ENCODE peak calls at places on chromosome 1, in ten cellular contexts. N is AG04449, O is IMR-90, Q is choroid plexus epithelial cell, I is cardiac muscle cell, R is endothelial cell of umbilical vein, B is dorsolateral prefrontal cortex, F is neural progenitor cell, M is HFF-Myc, L is ovary. Y is an unnamed sample.

GRCh38 chr1:211635602-211636205 is 39.7 kb downstream of the NEK2 start:
- DNase-seq in B (no peak), Q (no peak), R (no peak), N (no peak), F (no peak), L (no peak), M (no peak), I (no peak), O (peak; percentile 57), Y (no peak)

GRCh38 chr1:91844862-91845528 is 41.0 kb downstream of the TGFBR3 start:
- DNase-seq in R (peak; percentile 23), F (no peak), I (peak; percentile 36), M (peak; percentile 75), L (peak; percentile 62), O (peak; percentile 94), B (no peak), Q (peak; percentile 97), N (peak; percentile 95), Y (peak; percentile 98)

GRCh38 chr1:55257958-55258357 is 42.8 kb upstream of the USP24 start:
- DNase-seq in N (no peak), I (no peak), O (peak; percentile 35), L (no peak), R (no peak), Q (peak; percentile 50), B (no peak), M (no peak), F (no peak), Y (no peak)

GRCh38 chr1:180232521-180233043 is 2.5 kb downstream of the LHX4 start:
- DNase-seq in N (no peak), O (no peak), F (no peak), R (no peak), M (no peak), Q (no peak), I (no peak), B (no peak), L (no peak), Y (no peak)

GRCh38 chr1:20730690-20731056 is 1.8 kb downstream of the SH2D5 start:
- DNase-seq in B (peak; percentile 14), N (no peak), R (no peak), I (peak; percentile 41), M (no peak), O (no peak), Q (no peak), L (no peak), F (no peak), Y (no peak)

GRCh38 chr1:64514197-64514765 is 44.4 kb downstream of the CACHD1 start:
- DNase-seq in O (peak; percentile 88), F (no peak), Q (peak; percentile 85), N (peak; percentile 71), M (peak; percentile 73), L (no peak), R (peak; percentile 79), B (no peak), I (peak; percentile 31), Y (peak; percentile 69)

GRCh38 chr1:91803133-91803532 is 82.8 kb downstream of the TGFBR3 start:
- DNase-seq in Q (no peak), L (no peak), O (no peak), F (no peak), B (no peak), R (no peak), N (no peak), M (no peak), I (no peak), Y (no peak)

GRCh38 chr1:202802998-202803932 is 5.0 kb downstream of the KDM5B start:
- DNase-seq in F (no peak), Q (peak; percentile 72), L (no peak), M (no peak), B (no peak), N (no peak), R (peak; percentile 10), I (no peak), O (peak; percentile 57), Y (peak; percentile 58)

GRCh38 chr1:104125226-104125625 is 375.5 kb downstream of the AMY1C start:
- DNase-seq in R (no peak), F (no peak), O (no peak), I (no peak), B (no peak), Q (peak; percentile 0), N (no peak), M (no peak), L (no peak), Y (no peak)

GRCh38 chr1:9746651-9747050 is 77.1 kb downstream of the CLSTN1 start:
- DNase-seq in I (no peak), O (no peak), B (no peak), N (no peak), R (no peak), M (no peak), Q (no peak), L (no peak), F (no peak), Y (no peak)

GRCh38 chr1:153626929-153627796 is at the start of gene S100A13:
- DNase-seq in B (no peak), Q (peak; percentile 98), I (peak; percentile 97), L (peak; percentile 90), N (peak; percentile 70), R (peak; percentile 90), M (peak; percentile 91), F (peak; percentile 97), O (peak; percentile 96), Y (peak; percentile 96)

GRCh38 chr1:213596729-213597128 is 391.0 kb upstream of the PROX1 start:
- DNase-seq in O (no peak), L (no peak), R (no peak), Q (no peak), I (no peak), M (no peak), N (no peak), B (no peak), F (no peak), Y (no peak)

GRCh38 chr1:190019717-190020116 is 457.9 kb downstream of the BRINP3 start:
- DNase-seq in N (no peak), M (no peak), R (no peak), O (no peak), B (no peak), Q (no peak), L (no peak), F (no peak), I (no peak), Y (no peak)

GRCh38 chr1:174799136-174799479 is 200.6 kb upstream of the CACYBP start:
- DNase-seq in O (no peak), I (no peak), M (no peak), F (no peak), R (no peak), L (no peak), Q (no peak), B (no peak), N (no peak), Y (no peak)

GRCh38 chr1:47859092-47859743 is 138.0 kb downstream of the TRABD2B start:
- DNase-seq in Q (peak; percentile 11), O (no peak), B (no peak), R (no peak), M (no peak), I (no peak), F (no peak), L (no peak), N (no peak), Y (no peak)

GRCh38 chr1:37537378-37537777 is 16.7 kb downstream of the SNIP1 start:
- DNase-seq in F (no peak), Q (peak; percentile 90), O (peak; percentile 83), R (no peak), N (peak; percentile 34), B (no peak), L (no peak), M (peak; percentile 9), I (no peak), Y (peak; percentile 80)

GRCh38 chr1:184661801-184662200 is 92.9 kb downstream of the EDEM3 start:
- DNase-seq in O (no peak), N (no peak), M (no peak), F (peak; percentile 50), Q (no peak), I (no peak), L (no peak), B (no peak), R (no peak), Y (peak; percentile 44)

GRCh38 chr1:154988053-154988954 is 5.1 kb upstream of the LENEP start:
- DNase-seq in O (no peak), L (no peak), M (no peak), Q (no peak), F (no peak), R (no peak), I (no peak), N (no peak), B (no peak), Y (no peak)
- TF ChIP-seq CTCF in O (no peak), L (no peak), M (no peak), Q (no peak), F (no peak), R (no peak), I (no peak), N (no peak), B (no peak), Y (no peak)

DNA sequence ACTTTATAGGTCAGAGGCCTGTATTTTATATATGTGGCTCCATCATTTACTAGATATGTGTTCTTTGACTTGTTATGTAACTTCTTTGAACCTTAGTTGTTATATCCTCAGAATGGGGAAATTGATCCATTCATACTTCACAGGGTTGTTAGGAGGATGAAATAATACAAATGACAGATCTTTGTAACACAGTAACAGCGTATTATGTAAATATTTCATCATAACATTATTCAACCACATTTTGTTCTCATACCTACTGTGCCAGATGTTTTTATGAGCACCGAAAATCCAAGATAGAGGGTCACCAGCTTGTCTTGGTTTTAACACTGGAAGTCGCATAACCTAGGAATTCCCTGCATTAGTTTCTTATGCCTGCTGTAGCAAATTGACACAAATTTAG is 3.3 kb downstream of the SUCO start:
- DNase-seq in N (no peak), R (no peak), F (no peak), B (no peak), O (no peak), I (no peak), M (no peak), Q (no peak), L (no peak), Y (no peak)
- H3K4me3 ChIP-seq in N (no peak overlapping the region), R (no peak overlapping the region), F (peak overlapping the region; percentile 89), B (no peak overlapping the region), O (no peak overlapping the region), I (no peak overlapping the region), M (no peak overlapping the region), Q (no peak overlapping the region), L (no peak overlapping the region), Y (no peak overlapping the region)

GRCh38 chr1:207321045-207321789 is at the start of gene CD55:
- DNase-seq in Q (peak; percentile 97), R (peak; percentile 98), O (peak; percentile 86), F (peak; percentile 95), I (peak; percentile 96), L (peak; percentile 93), N (no peak), B (peak; percentile 76), M (peak; percentile 93), Y (peak; percentile 98)
- TF ChIP-seq CTCF in Q (peak; percentile 15), R (peak; percentile 35), O (no peak), F (peak; percentile 43), I (peak; percentile 36), L (no peak), N (peak; percentile 27), B (no peak), M (peak; percentile 14), Y (peak; percentile 12)

GRCh38 chr1:156493749-156494148 is 6.8 kb downstream of the MEF2D start:
- DNase-seq in N (no peak), O (no peak), M (no peak), L (no peak), I (no peak), F (no peak), Q (no peak), B (no peak), R (no peak), Y (no peak)
- H3K4me3 ChIP-seq in N (no peak overlapping the region), O (no peak overlapping the region), M (no peak overlapping the region), L (no peak overlapping the region), I (no peak overlapping the region), F (no peak overlapping the region), Q (no peak overlapping the region), B (no peak overlapping the region), R (no peak overlapping the region), Y (no peak overlapping the region)

Y was measured in fibroblast of villous mesenchyme.